ENCODE peak calls at places on chromosomes 7 and 10, in five cellular contexts. G is fibroblast of mammary gland, A is left lung, T is heart right ventricle, Z is GM23248. S is an unnamed sample.

GRCh38 chr10:48292616-48293015 is 13.9 kb upstream of the MAPK8 start:
- DNase-seq in Z (no peak), G (no peak), T (no peak), A (no peak), S (no peak)

GRCh38 chr10:99285846-99286245 is 43.3 kb upstream of the CNNM1 start:
- DNase-seq in A (no peak), G (peak), T (no peak), Z (peak), S (no peak)

GRCh38 chr7:26500749-26501352 is 209.2 kb downstream of the SNX10 start:
- DNase-seq in Z (peak), A (no peak), G (peak), T (no peak), S (no peak)

GRCh38 chr7:30800785-30801252 is 29.6 kb downstream of the MINDY4 start:
- DNase-seq in A (no peak), Z (peak), G (peak), T (peak), S (peak)

GRCh38 chr10:132812544-132812943 is 26.6 kb upstream of the NKX6-2 start:
- DNase-seq in Z (no peak), T (no peak), A (no peak), G (no peak), S (no peak)

GRCh38 chr10:124736491-124737136 is 7.6 kb downstream of the FAM53B start:
- DNase-seq in Z (peak), G (peak), T (peak), A (peak), S (peak)

GRCh38 chr7:122738937-122739336 is 36.2 kb upstream of the RNF148 start:
- DNase-seq in Z (no peak), G (no peak), T (no peak), A (no peak), S (no peak)

GRCh38 chr10:120477006-120477722 is 20.1 kb downstream of the PLPP4 start:
- DNase-seq in G (peak), A (no peak), Z (peak), T (no peak), S (no peak)

GRCh38 chr7:69187824-69188335 is 410.4 kb upstream of the AUTS2 start:
- DNase-seq in A (no peak), Z (no peak), G (no peak), T (no peak), S (no peak)

GRCh38 chr7:120055300-120055699 is 217.7 kb upstream of the KCND2 start:
- DNase-seq in G (peak), T (no peak), Z (peak), A (no peak), S (no peak)

GRCh38 chr7:128234475-128234874 is 6.6 kb upstream of the LEP start:
- DNase-seq in G (no peak), Z (no peak), A (no peak), T (no peak), S (no peak)

GRCh38 chr10:99731296-99732032 is 463 bp downstream of the COX15 start:
- DNase-seq in T (no peak), A (no peak), G (no peak), Z (no peak), S (no peak)

GRCh38 chr7:28573059-28573553 is 160.8 kb downstream of the CREB5 start:
- DNase-seq in A (peak), Z (peak), G (peak), T (peak), S (peak)
- H3K4me3 ChIP-seq in A (no peak), Z (no peak), G (no peak), T (no peak), S (no peak)

GRCh38 chr7:47327698-47328391 is 254.1 kb downstream of the TNS3 start:
- DNase-seq in T (peak), A (peak), G (peak), Z (peak), S (peak)
- H3K4me3 ChIP-seq in T (peak), A (peak), G (peak), Z (peak), S (no peak)

DNA sequence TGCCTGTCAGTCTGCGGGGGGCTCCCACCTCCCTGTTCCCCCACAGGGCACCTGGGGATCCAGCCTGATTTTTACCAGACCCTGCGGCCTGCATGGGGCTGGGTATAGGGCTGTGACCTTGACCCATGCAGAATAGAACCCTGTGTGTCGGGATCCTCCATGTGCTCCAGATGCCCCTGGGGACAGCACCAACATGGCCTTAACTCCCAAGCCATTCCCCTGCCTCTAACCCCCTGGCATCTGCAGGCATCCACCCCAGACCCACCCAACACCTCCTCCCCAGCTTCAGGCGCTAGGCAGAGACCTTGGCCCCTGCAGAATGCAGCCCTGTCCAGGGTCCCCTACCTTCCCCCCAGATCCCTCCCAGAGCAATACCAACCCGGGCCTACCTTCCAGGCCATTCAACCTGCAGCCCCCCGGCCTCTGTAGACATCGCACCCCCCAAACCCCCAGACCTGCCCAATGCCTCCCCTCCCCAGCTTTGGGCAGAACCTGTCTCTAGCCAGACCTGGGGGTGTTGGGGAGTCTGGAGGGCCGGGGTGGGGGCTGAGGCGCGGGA is 770 bp upstream of the ELN start:
- DNase-seq in G (no peak), A (no peak), Z (no peak), T (no peak), S (no peak)
- H3K4me3 ChIP-seq in G (no peak), A (no peak), Z (no peak), T (peak), S (no peak)

DNA sequence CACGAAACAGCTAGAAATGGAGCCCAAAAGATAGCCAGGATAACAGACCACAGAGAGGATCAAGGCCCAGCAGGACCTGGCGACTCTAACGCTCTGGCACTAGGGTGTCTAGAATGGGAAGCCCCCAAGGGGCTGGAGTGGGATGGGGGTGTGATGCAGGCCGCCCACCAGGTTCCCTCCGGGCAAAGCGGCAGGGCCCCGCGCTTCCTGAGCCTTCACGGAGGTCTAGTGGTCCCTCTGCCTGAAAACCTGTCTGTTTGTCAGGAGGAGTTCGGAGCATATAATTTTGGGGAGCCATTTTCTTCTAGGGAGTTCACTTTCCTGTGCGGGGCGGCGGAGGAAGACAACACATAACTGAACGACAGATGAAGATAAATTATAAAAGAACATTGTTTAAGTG is 48.2 kb upstream of the FXYD4 start:
- DNase-seq in T (no peak), A (no peak), Z (no peak), G (no peak), S (no peak)
- H3K4me3 ChIP-seq in T (peak), A (no peak), Z (no peak), G (peak), S (no peak)